ENCODE peak calls at places on chromosomes 7 and 10, in seven cellular contexts. D, V, L, K, B, N and O are unnamed samples.

GRCh38 chr7:157500171-157500960 is 163.6 kb downstream of the DNAJB6 start:
- DNase-seq in V (peak), N (no peak), D (no peak), L (no peak), K (no peak), B (no peak), O (peak)

GRCh38 chr10:34526758-34527730 is 288.1 kb downstream of the PARD3 start:
- DNase-seq in D (no peak), N (peak), B (peak), V (no peak), K (no peak), L (no peak), O (no peak)

GRCh38 chr10:31315453-31315852 is 3.6 kb upstream of the ZEB1 start:
- DNase-seq in K (peak), L (no peak), N (no peak), D (peak), V (no peak), B (no peak), O (no peak)

GRCh38 chr7:277228-277627 is 12.7 kb upstream of the FOXL3 start:
- DNase-seq in L (peak), D (no peak), B (no peak), V (no peak), K (no peak), N (no peak), O (no peak)

GRCh38 chr10:71921319-71922027 is 42.7 kb upstream of the CHST3 start:
- DNase-seq in D (peak), K (no peak), L (no peak), B (peak), V (no peak), N (no peak), O (peak)

GRCh38 chr10:110840923-110841428 is 30.8 kb upstream of the PDCD4 start:
- DNase-seq in D (no peak), B (no peak), K (no peak), V (peak), N (no peak), L (no peak), O (no peak)

GRCh38 chr7:8217200-8218068 is 44.5 kb downstream of the ICA1 start:
- DNase-seq in D (no peak), K (peak), L (no peak), V (no peak), B (peak), N (peak), O (no peak)

GRCh38 chr7:156639426-156640256 is 933 bp upstream of the RNF32 start:
- DNase-seq in V (no peak), L (no peak), K (peak), D (no peak), B (no peak), N (no peak), O (no peak)

GRCh38 chr10:116521424-116522305 is 24.1 kb upstream of the PNLIP start:
- DNase-seq in B (peak), V (no peak), L (no peak), K (peak), N (no peak), D (no peak), O (no peak)

GRCh38 chr10:56596257-56596656 is 235.2 kb upstream of the ZWINT start:
- DNase-seq in K (no peak), D (no peak), N (no peak), L (no peak), V (no peak), B (no peak), O (no peak)

GRCh38 chr10:67110286-67110685 is 184.4 kb downstream of the LRRTM3 start:
- DNase-seq in B (no peak), N (no peak), V (no peak), D (no peak), K (no peak), L (no peak), O (no peak)

GRCh38 chr7:47937065-47937687 is 11.1 kb downstream of the PKD1L1 start:
- DNase-seq in D (no peak), N (peak), B (no peak), L (no peak), V (no peak), K (no peak), O (no peak)

GRCh38 chr7:55873765-55874164 is 11.2 kb upstream of the SEPTIN14 start:
- DNase-seq in N (no peak), K (no peak), L (no peak), B (no peak), V (no peak), D (no peak), O (no peak)

DNA sequence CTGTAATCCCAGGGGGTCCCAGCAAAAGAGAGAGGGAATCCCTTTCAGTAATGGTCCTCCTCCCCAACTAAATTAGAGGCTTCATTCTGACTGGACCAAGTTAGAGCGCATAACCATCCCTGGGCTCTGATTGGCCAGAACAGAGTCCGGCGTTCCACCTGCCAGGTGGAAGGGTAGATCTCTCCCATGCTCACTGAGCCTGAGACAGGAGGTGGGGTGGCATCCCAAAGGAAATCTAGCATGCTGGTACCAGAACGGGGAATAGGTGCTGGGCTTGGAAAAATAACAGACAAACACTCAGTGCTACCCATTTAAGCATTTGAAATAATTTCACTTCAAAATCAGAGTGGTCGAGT is 21.0 kb upstream of the TSPAN33 start:
- DNase-seq in D (no peak), N (no peak), L (no peak), K (no peak), B (no peak), V (no peak), O (no peak)
- H3K4me3 ChIP-seq in D (no peak), N (peak), L (no peak), K (no peak), B (no peak), V (no peak), O (no peak)

DNA sequence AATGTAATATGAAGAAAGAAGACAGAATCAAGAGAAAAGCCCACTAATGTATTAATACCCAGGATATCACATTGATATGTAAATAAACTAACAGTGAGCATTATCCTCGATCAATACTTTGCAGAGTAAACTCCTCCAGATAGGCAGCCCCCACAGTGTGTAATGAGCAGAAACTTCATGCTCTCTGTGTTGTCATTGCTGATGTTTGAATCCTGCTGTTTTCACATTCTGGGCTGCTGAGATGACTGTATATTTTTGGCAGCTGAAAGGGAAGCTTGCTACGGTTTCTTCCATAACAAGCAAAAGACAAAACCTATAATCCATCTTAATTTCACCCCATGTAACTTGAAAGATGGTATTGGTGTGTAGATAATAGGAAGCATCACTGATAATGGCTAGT is 15.3 kb upstream of the THSD7A start:
- DNase-seq in D (no peak), L (no peak), B (no peak), N (no peak), K (no peak), V (no peak), O (no peak)
- H3K4me3 ChIP-seq in D (no peak), L (no peak), B (no peak), N (no peak), K (no peak), V (peak), O (no peak)

DNA sequence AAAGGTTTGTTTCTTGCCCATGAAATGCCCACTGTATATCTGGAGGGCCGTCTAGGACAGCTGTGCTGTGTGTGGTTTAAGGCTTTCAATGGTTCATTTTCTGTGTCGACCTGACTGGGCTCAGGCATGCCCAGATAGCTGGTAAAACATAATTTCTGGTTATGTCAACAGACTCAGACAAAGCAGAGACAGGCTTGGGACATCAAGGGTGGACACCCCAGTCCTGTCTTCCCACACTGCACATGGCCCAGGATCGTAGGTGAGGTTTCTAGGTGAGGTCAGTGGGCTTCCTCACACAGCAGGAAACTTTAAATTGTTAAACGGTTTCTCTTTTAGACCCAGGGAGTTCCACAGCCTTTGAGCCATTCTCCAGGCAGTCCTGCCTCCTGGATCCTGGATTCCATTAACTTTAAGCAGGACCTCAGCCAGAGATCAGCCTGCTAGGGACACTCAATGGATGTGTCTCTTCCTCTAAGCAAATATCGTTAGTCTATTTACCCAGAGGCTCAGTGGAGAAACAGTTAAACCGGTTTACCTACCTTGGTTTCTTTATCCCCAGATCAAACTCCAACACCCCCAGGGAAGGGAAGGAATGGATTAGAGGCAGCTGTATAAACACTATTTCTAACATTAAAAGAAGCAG is 66.4 kb downstream of the ST8SIA6 start:
- DNase-seq in K (no peak), N (no peak), V (no peak), L (no peak), D (no peak), B (peak), O (no peak)
- H3K4me3 ChIP-seq in K (no peak), N (no peak), V (no peak), L (no peak), D (no peak), B (no peak), O (no peak)

GRCh38 chr10:102791754-102792153 is 45.5 kb downstream of the CYP17A1 start:
- DNase-seq in B (no peak), V (no peak), N (no peak), D (no peak), L (no peak), K (no peak), O (no peak)

GRCh38 chr10:102800601-102801335 is 36.4 kb downstream of the CYP17A1 start:
- DNase-seq in N (no peak), K (no peak), L (no peak), B (no peak), V (no peak), D (no peak), O (no peak)

GRCh38 chr10:102795453-102796406 is 41.5 kb downstream of the CYP17A1 start:
- DNase-seq in N (no peak), K (peak), B (no peak), L (no peak), D (no peak), V (no peak), O (no peak)

GRCh38 chr10:102799691-102800435 is 37.4 kb downstream of the CYP17A1 start:
- DNase-seq in B (no peak), L (no peak), N (no peak), K (no peak), D (peak), V (peak), O (peak)

GRCh38 chr10:102796407-102797176 is 40.6 kb downstream of the CYP17A1 start:
- DNase-seq in V (peak), N (peak), D (peak), B (peak), K (peak), L (no peak), O (peak)
- H3K4me3 ChIP-seq in V (no peak), N (no peak), D (peak), B (no peak), K (peak), L (no peak), O (no peak)

DNA sequence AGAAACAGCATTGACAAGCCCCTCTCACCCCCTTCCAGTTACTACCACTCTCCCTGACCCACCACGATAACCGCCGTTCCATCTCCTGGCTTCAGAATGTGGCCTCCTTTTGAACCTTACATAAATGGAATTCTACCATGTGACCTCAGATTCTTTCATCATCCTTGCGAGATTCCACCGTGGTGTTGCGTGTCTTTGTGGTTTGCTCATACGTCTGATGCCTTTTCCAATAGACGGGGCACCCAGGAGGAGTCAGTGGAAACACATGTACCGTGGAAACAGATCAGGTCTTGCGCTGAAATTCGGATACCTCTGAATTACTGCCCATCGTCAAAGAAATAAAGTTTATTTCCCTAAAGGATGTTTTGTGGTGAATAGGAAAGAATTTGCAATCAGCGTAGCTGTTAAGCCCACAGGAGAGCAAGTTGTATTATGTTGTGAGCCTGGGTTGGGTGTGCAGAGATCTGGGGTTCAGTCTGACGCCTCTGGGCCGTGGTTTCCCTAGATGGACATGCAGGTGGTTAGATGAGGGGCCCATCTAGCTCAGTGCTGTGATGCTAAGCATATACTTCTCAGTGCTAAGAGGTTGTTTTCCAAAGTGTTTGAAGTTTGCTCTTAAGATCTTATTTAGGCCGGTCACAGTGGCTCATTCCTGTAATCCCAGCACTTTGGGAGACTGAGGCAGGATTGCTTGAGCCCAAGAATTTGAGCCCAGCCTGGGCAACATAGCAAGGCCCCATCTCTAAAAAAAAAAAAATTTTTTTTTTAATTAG is 29.1 kb downstream of the GTF2IRD1 start:
- DNase-seq in N (no peak), L (no peak), K (peak), D (peak), B (peak), V (no peak), O (no peak)
- H3K4me3 ChIP-seq in N (no peak), L (no peak), K (no peak), D (peak), B (no peak), V (no peak), O (no peak)

DNA sequence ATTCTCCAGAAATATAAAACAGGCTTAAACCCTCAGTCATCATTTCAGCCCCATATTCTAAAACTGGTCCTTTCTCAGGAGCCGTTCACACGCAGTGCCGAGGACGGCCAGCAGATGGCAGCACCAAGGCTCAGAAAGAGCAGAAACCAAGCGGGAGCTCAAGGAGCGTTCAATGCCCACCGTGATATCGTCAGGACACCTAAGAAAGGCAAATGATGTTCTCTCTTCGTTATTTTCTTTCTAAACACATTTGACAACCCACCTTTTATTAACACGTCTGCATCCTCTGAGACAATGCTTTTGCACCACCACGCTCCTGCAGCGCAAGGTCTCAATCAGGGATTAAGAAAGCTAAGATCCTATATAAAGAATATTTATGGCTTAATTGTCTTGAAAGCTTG is 45.7 kb upstream of the RBM33 start:
- DNase-seq in D (peak), V (peak), L (no peak), N (peak), K (peak), B (peak), O (peak)
- H3K4me3 ChIP-seq in D (no peak), V (no peak), L (no peak), N (no peak), K (no peak), B (no peak), O (no peak)

GRCh38 chr10:15368456-15368855 is 2.6 kb downstream of the FAM171A1 start:
- DNase-seq in V (no peak), B (no peak), D (no peak), L (no peak), N (no peak), K (no peak), O (no peak)
- H3K4me3 ChIP-seq in V (no peak), B (no peak), D (no peak), L (no peak), N (no peak), K (no peak), O (no peak)

GRCh38 chr10:96268341-96268909 is 2.9 kb downstream of the BLNK start:
- DNase-seq in V (no peak), N (no peak), K (no peak), L (no peak), B (no peak), D (no peak), O (no peak)

GRCh38 chr10:96271017-96271815 is at the start of gene BLNK:
- DNase-seq in K (no peak), V (peak), D (peak), L (no peak), B (peak), N (peak), O (peak)

GRCh38 chr10:96272256-96272985 is 1.1 kb upstream of the BLNK start:
- DNase-seq in B (no peak), N (no peak), L (no peak), V (no peak), D (no peak), K (no peak), O (no peak)

GRCh38 chr10:96269438-96270300 is 1.7 kb downstream of the BLNK start:
- DNase-seq in N (no peak), D (no peak), L (no peak), K (no peak), V (no peak), B (no peak), O (no peak)

GRCh38 chr10:96270564-96270963 is 805 bp downstream of the BLNK start:
- DNase-seq in D (no peak), L (no peak), B (no peak), V (no peak), K (no peak), N (no peak), O (no peak)
- H3K4me3 ChIP-seq in D (peak), L (no peak), B (no peak), V (peak), K (no peak), N (peak), O (peak)

GRCh38 chr10:132023092-132023811 is 41.5 kb upstream of the BNIP3 start:
- DNase-seq in D (peak), B (peak), V (peak), N (peak), L (no peak), K (peak), O (peak)
- H3K4me3 ChIP-seq in D (peak), B (no peak), V (peak), N (no peak), L (peak), K (no peak), O (peak)

GRCh38 chr7:158783595-158783994 is 45.7 kb downstream of the ESYT2 start:
- DNase-seq in B (no peak), L (no peak), D (no peak), V (no peak), K (no peak), N (no peak), O (no peak)

GRCh38 chr7:158784270-158784669 is 45.0 kb downstream of the ESYT2 start:
- DNase-seq in L (no peak), D (no peak), V (no peak), K (no peak), B (no peak), N (no peak), O (no peak)

GRCh38 chr7:158781217-158781975 is 47.9 kb downstream of the ESYT2 start:
- DNase-seq in D (no peak), B (no peak), V (no peak), N (no peak), K (no peak), L (no peak), O (no peak)

GRCh38 chr7:158781976-158782637 is 47.2 kb downstream of the ESYT2 start:
- DNase-seq in B (no peak), N (no peak), V (no peak), K (no peak), D (no peak), L (no peak), O (no peak)

GRCh38 chr7:158782638-158783490 is 46.4 kb downstream of the ESYT2 start:
- DNase-seq in D (peak), K (no peak), V (no peak), B (peak), L (no peak), N (no peak), O (peak)
- H3K4me3 ChIP-seq in D (peak), K (no peak), V (no peak), B (no peak), L (no peak), N (no peak), O (peak)